ENCODE peak calls at places on chromosomes 7 and 10, in four cellular contexts. N is heart left ventricle, A is psoas muscle, D is H54. I is an unnamed sample.

GRCh38 chr7:42456756-42457276 is 219.8 kb upstream of the GLI3 start:
- DNase-seq in D (no peak), A (no peak), N (no peak), I (no peak)

GRCh38 chr10:28382520-28383269 is 79.8 kb upstream of the MPP7 start:
- DNase-seq in A (no peak), D (no peak), N (no peak), I (no peak)

GRCh38 chr7:102916426-102916825 is 3.6 kb downstream of the LRRC17 start:
- DNase-seq in N (no peak), D (peak; percentile 14), A (no peak), I (no peak)

GRCh38 chr10:92142949-92143348 is 147.9 kb downstream of the CPEB3 start:
- DNase-seq in N (no peak), D (no peak), A (no peak), I (peak; percentile 31)

GRCh38 chr7:128909605-128910568 is 622 bp downstream of the KCP start:
- DNase-seq in A (no peak), N (no peak), D (peak; percentile 86), I (no peak)

GRCh38 chr7:27364344-27364758 is 121.7 kb downstream of the EVX1 start:
- DNase-seq in A (peak; percentile 87), D (no peak), N (peak; percentile 26), I (no peak)

GRCh38 chr7:141355057-141355456 is 196.2 kb upstream of the AGK start:
- DNase-seq in A (no peak), N (no peak), D (peak; percentile 26), I (no peak)

GRCh38 chr7:15326044-15326644 is 235.7 kb downstream of the AGMO start:
- DNase-seq in A (no peak), N (no peak), D (no peak), I (peak; percentile 9)

GRCh38 chr10:127012769-127013152 is 107.5 kb downstream of the DOCK1 start:
- DNase-seq in D (peak; percentile 18), A (peak; percentile 82), N (peak; percentile 79), I (no peak)

GRCh38 chr10:23196201-23196600 is 4.1 kb downstream of the PTF1A start:
- DNase-seq in A (no peak), D (no peak), N (no peak), I (no peak)

GRCh38 chr7:86504229-86504628 is 139.5 kb upstream of the GRM3 start:
- DNase-seq in N (no peak), A (no peak), D (no peak), I (no peak)

GRCh38 chr7:151821226-151821625 is 55.7 kb downstream of the PRKAG2 start:
- DNase-seq in A (peak; percentile 25), N (no peak), D (no peak), I (no peak)

GRCh38 chr7:26457702-26458327 is 166.2 kb downstream of the SNX10 start:
- DNase-seq in N (no peak), A (no peak), D (no peak), I (no peak)

GRCh38 chr10:119197921-119198320 is 9.4 kb upstream of the GRK5 start:
- DNase-seq in N (no peak), D (peak; percentile 23), A (no peak), I (no peak)

GRCh38 chr7:7228472-7228871 is 46.1 kb downstream of the C1GALT1 start:
- DNase-seq in N (no peak), A (no peak), D (no peak), I (no peak)

GRCh38 chr10:47257396-47258120 is 42.4 kb upstream of the GDF10 start:
- DNase-seq in D (no peak), N (no peak), A (no peak), I (peak; percentile 45)

GRCh38 chr10:132866601-132867381 is 75.6 kb downstream of the CFAP46 start:
- DNase-seq in N (peak; percentile 10), D (no peak), A (peak; percentile 46), I (no peak)

GRCh38 chr7:139054101-139054500 is 18.3 kb upstream of the ZC3HAV1L start:
- DNase-seq in A (no peak), N (no peak), D (no peak), I (no peak)